ENCODE peak calls at places on chromosomes 12 and 14, in six cellular contexts. K is WERI-Rb-1, J is adrenal gland, R is endothelial cell of umbilical vein, N is pancreas, G is SJCRH30. A is an unnamed sample.

GRCh38 chr14:105888151-105888550 is 361.8 kb downstream of the TMEM121 start:
- DNase-seq in K (no peak), J (peak; percentile 3), R (no peak), N (no peak), G (no peak), A (no peak)

GRCh38 chr12:33825442-33825841 is 196.9 kb upstream of the ALG10 start:
- DNase-seq in K (no peak), J (no peak), R (no peak), N (no peak), G (peak; percentile 35), A (no peak)

GRCh38 chr14:104291123-104292000 is 153.0 kb downstream of the KIF26A start:
- DNase-seq in K (peak; percentile 8), J (peak; percentile 4), R (no peak), N (peak; percentile 67), G (no peak), A (no peak)

GRCh38 chr14:30657606-30658163 is 35.6 kb downstream of the SCFD1 start:
- DNase-seq in K (no peak), J (no peak), R (peak; percentile 15), N (no peak), G (no peak), A (peak; percentile 8)

GRCh38 chr12:81896771-81897170 is 137.6 kb upstream of the PPFIA2 start:
- DNase-seq in K (peak; percentile 13), J (no peak), R (no peak), N (no peak), G (peak; percentile 29), A (no peak)

GRCh38 chr14:81388236-81388801 is 11.8 kb downstream of the STON2 start:
- DNase-seq in K (no peak), J (no peak), R (no peak), N (no peak), G (no peak), A (no peak)

GRCh38 chr12:132056320-132056719 is 87.8 kb downstream of the DDX51 start:
- DNase-seq in K (no peak), J (no peak), R (no peak), N (no peak), G (no peak), A (no peak)

GRCh38 chr14:77491056-77491455 is 7.6 kb downstream of the ISM2 start:
- DNase-seq in K (no peak), J (no peak), R (no peak), N (no peak), G (no peak), A (no peak)

GRCh38 chr12:115584156-115584555 is 693.3 kb downstream of the MED13L start:
- DNase-seq in K (no peak), J (no peak), R (no peak), N (no peak), G (no peak), A (no peak)

GRCh38 chr14:59439256-59440015 is 25.7 kb downstream of the GPR135 start:
- DNase-seq in K (no peak), J (no peak), R (no peak), N (no peak), G (no peak), A (no peak)

GRCh38 chr12:18863769-18864500 is 126.0 kb downstream of the CAPZA3 start:
- DNase-seq in K (no peak), J (no peak), R (no peak), N (no peak), G (no peak), A (no peak)

GRCh38 chr12:3604750-3605638 is 114.0 kb downstream of the PRMT8 start:
- DNase-seq in K (no peak), J (peak; percentile 15), R (peak; percentile 41), N (peak; percentile 83), G (peak; percentile 34), A (no peak)

GRCh38 chr12:4857472-4858291 is 52.0 kb upstream of the KCNA1 start:
- DNase-seq in K (peak; percentile 77), J (peak; percentile 70), R (peak; percentile 63), N (peak; percentile 85), G (peak; percentile 70), A (peak; percentile 62)

GRCh38 chr12:46669720-46670119 is 156.1 kb downstream of the SLC38A4 start:
- DNase-seq in K (no peak), J (no peak), R (no peak), N (no peak), G (no peak), A (no peak)

GRCh38 chr12:4434721-4435425 is 10.7 kb downstream of the FGF6 start:
- DNase-seq in K (peak; percentile 3), J (no peak), R (no peak), N (no peak), G (no peak), A (no peak)

GRCh38 chr12:55899035-55899434 is 28.7 kb downstream of the PYM1 start:
- DNase-seq in K (peak; percentile 11), J (no peak), R (no peak), N (no peak), G (no peak), A (no peak)

DNA sequence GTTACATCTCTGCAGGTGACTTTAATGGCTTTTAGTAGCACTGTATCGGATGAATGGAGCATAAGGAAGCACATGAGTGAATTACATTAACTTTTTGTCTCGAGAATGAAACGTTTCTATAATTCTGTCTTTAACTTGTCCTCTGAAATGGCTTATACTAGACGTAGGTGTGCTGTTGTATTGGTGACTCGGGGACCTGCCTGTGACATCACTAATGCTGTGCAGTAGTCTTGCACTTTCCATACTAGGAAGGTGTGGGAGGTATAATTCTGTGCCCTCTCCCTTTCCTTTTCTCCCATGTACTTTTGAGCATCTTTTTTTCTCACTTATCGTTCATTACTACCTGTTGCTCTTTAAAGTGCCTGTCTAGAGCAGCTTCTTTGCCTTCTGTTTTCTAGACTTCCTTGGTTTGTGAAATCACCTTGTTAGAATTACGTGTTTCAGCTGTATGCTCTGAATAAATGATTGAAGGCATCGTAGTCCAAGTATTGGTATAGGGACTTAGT is 1.2 kb downstream of the NEDD1 start:
- DNase-seq in K (no peak), J (no peak), R (no peak), N (no peak), G (no peak), A (no peak)
- H3K27ac ChIP-seq in K (no peak overlapping the region), J (no peak overlapping the region), R (no peak overlapping the region), N (peak overlapping the region; percentile 76), G (no peak overlapping the region), A (peak overlapping the region; percentile 96)

GRCh38 chr12:65824314-65824563 is at the start of gene HMGA2:
- DNase-seq in K (no peak), J (peak; percentile 31), R (peak; percentile 83), N (peak; percentile 70), G (no peak), A (no peak)

GRCh38 chr12:65825323-65825572 is 965 bp downstream of the HMGA2 start:
- DNase-seq in K (no peak), J (no peak), R (no peak), N (no peak), G (no peak), A (no peak)

GRCh38 chr12:65826513-65827171 is 2.4 kb downstream of the HMGA2 start:
- DNase-seq in K (no peak), J (no peak), R (peak; percentile 74), N (no peak), G (peak; percentile 72), A (no peak)

GRCh38 chr12:65827827-65828231 is 3.5 kb downstream of the HMGA2 start:
- DNase-seq in K (no peak), J (no peak), R (peak; percentile 64), N (no peak), G (peak; percentile 32), A (no peak)

DNA sequence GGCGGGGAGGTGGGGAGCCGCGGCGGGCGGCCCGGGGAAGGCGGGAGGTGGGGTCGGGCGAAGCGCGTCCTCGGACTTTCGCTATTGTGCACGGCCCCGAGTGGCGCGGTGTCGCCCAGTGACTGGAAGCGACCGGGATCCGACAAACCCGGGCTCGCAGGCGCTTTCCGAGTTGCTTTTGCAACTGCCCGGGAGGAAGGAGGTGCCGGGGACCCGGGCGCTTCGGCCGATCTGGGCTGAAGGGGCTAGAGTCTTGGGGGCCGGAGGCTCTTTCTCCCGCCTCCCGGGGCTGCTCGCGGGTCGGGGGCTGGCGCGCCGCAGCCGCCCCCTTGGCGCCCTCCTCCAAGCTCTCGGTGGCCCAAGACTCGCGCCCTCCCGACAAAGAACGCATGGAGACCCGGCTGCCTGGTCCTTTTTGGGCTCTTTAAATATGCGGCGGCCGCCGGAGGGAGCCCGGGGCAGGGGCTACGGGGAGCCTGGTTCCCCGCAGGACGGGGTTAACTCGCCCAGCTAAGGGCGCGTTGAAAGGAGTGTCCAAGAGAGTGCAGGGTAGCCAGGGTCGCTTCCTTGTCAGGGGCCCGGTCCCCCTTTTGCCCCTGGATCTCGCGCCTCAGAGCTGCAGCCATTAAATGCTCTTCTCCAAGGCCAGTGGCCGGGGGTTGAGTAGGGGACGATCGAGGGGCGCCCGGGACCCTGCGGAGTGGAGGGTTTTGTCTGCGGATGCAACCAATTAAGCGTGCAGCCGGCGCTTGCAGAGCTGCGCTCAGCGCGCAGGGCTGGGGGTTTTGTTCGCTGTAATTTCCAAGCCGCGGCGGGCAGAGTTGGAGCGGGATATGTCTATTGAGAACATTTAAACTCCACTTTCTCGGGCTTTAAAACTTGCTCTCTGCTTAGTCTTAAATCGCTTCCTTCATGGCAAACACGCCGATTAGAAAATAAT is 1.6 kb downstream of the HMGA2 start:
- DNase-seq in K (peak; percentile 31), J (no peak), R (peak; percentile 67), N (peak; percentile 72), G (peak; percentile 67), A (no peak)
- H3K27me3 ChIP-seq in K (no peaks in the 10 kb centered on the region), J (peaks cover 63% of the 10 kb centered on the region), R (no peaks in the 10 kb centered on the region), N (peaks cover under 1% of the 10 kb centered on the region), G (no peaks in the 10 kb centered on the region), A (peaks cover 6% of the 10 kb centered on the region)

DNA sequence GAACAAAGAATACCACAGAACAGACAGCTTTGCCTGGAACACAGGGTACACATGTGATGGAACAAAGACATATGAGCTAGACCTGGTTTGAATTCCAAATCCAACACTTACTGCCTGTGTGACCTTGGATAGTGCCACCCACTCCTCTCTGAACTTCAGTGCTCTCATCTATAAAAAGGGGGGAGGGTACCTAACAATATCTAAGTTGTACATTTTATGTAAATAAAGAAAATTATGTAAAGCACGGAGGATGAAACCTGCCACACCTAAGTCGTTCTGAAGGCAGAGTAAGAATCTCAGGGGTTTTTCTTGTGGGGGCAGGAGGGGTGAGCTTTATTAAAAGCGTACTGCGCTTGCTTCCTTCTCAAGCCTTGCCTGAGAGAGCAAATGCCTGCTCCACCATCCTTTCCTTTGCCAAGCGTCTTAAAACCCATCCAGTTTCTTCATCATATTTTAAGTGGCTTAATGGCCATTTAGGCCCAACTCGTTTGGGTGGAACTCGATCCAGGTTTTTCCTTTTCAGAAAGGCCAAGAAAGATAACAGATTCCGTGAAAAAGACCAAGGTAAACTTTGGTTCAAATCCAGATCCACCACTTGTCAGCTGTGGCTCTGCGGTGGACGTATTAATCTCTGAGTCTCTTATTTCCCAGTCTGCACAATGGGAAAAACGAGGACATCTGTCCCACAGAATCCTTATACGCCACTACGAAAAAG is 954 bp downstream of the DDX24 start:
- DNase-seq in K (peak; percentile 36), J (no peak), R (peak; percentile 54), N (no peak), G (peak; percentile 75), A (peak; percentile 15)
- H3K27ac ChIP-seq in K (peak overlapping the region; percentile 92), J (peak overlapping the region; percentile 96), R (peak overlapping the region; percentile 80), N (peak overlapping the region; percentile 82), G (peak overlapping the region; percentile 86), A (peak overlapping the region; percentile 86)

DNA sequence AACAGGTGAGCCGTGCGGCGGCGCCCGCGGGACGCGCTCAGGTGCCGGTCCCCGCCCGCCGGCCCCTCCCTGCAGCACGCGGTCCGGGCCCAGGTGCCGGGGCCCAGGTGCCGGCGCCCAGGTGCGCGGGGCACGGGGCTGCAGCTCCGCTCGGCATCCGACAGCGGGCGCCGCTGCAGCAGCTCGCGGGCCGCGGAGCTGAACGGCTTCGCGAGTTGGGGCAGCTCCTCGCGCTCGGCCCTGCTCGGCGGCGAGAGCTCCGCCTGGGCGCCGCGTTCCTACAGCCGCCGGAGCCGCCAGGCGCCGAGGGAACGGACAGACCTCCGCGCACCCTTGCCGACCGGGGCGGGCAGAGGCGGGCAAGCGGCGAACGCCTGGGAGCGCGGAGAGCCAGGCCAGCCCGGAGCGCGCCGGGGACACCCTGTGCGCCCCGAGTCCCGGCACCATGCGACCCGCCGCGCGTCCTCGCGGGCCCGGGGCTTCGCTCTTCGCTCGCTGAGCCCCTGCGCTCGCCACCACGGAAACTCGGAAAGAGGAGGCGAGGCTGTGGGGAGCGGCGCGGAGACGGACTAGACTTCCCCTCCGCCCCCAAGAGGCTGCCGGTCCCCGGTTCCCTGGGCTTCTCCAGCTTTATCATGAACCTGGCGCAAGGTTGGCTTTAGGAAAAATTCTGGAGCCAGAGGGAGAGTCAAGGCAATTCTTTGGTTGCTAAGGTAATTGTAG is at the start of gene RGS6:
- DNase-seq in K (peak; percentile 59), J (peak; percentile 12), R (no peak), N (peak; percentile 81), G (no peak), A (no peak)
- H3K27me3 ChIP-seq in K (peaks cover 24% of the 10 kb centered on the region), J (peaks cover 51% of the 10 kb centered on the region), R (peaks cover 15% of the 10 kb centered on the region), N (no peaks in the 10 kb centered on the region), G (no peaks in the 10 kb centered on the region), A (peaks cover 14% of the 10 kb centered on the region)